ENCODE peak calls at places on chromosomes 5 and 9, in five cellular contexts. One of them, this sample, is unnamed.

GRCh38 chr9:117160254-117160653 is 254.6 kb downstream of the ASTN2 start:
- DNase-seq in A549: no peak
- DNase-seq in brain microvascular endothelial cell: no peak
- DNase-seq in activated T-cell treated with anti-CD3 and anti-CD28 coated beads, Interleukin-2, amount 50 U/mL, for 48 hours: no peak
- DNase-seq in NCI-H2029 treated with DMSO at 0.1 percent for 48 hours: no peak
- DNase-seq in this sample: peak

GRCh38 chr5:76473676-76474075 is 70.6 kb downstream of the IQGAP2 start:
- DNase-seq in A549: no peak
- DNase-seq in brain microvascular endothelial cell: no peak
- DNase-seq in activated T-cell treated with anti-CD3 and anti-CD28 coated beads, Interleukin-2, amount 50 U/mL, for 48 hours: peak
- DNase-seq in NCI-H2029 treated with DMSO at 0.1 percent for 48 hours: no peak
- DNase-seq in this sample: no peak

GRCh38 chr5:139223481-139223880 is 25.3 kb upstream of the SIL1 start:
- DNase-seq in A549: no peak
- DNase-seq in brain microvascular endothelial cell: no peak
- DNase-seq in activated T-cell treated with anti-CD3 and anti-CD28 coated beads, Interleukin-2, amount 50 U/mL, for 48 hours: no peak
- DNase-seq in NCI-H2029 treated with DMSO at 0.1 percent for 48 hours: no peak
- DNase-seq in this sample: no peak

GRCh38 chr5:172285226-172286143 is 1.9 kb upstream of the UBTD2 start:
- DNase-seq in A549: no peak
- DNase-seq in brain microvascular endothelial cell: no peak
- DNase-seq in activated T-cell treated with anti-CD3 and anti-CD28 coated beads, Interleukin-2, amount 50 U/mL, for 48 hours: no peak
- DNase-seq in NCI-H2029 treated with DMSO at 0.1 percent for 48 hours: no peak
- DNase-seq in this sample: no peak

GRCh38 chr9:115531410-115532130 is 413.6 kb upstream of the TNC start:
- DNase-seq in A549: no peak
- DNase-seq in brain microvascular endothelial cell: peak
- DNase-seq in activated T-cell treated with anti-CD3 and anti-CD28 coated beads, Interleukin-2, amount 50 U/mL, for 48 hours: no peak
- DNase-seq in NCI-H2029 treated with DMSO at 0.1 percent for 48 hours: no peak
- DNase-seq in this sample: no peak

GRCh38 chr9:109856785-109857184 is 76.8 kb downstream of the PALM2AKAP2 start:
- DNase-seq in A549: no peak
- DNase-seq in brain microvascular endothelial cell: peak
- DNase-seq in activated T-cell treated with anti-CD3 and anti-CD28 coated beads, Interleukin-2, amount 50 U/mL, for 48 hours: no peak
- DNase-seq in NCI-H2029 treated with DMSO at 0.1 percent for 48 hours: no peak
- DNase-seq in this sample: no peak

GRCh38 chr5:34930527-34930844 is 1.1 kb downstream of the DNAJC21 start:
- DNase-seq in A549: no peak
- DNase-seq in brain microvascular endothelial cell: peak
- DNase-seq in activated T-cell treated with anti-CD3 and anti-CD28 coated beads, Interleukin-2, amount 50 U/mL, for 48 hours: no peak
- DNase-seq in NCI-H2029 treated with DMSO at 0.1 percent for 48 hours: no peak
- DNase-seq in this sample: peak

GRCh38 chr5:51226420-51226735 is 156.9 kb upstream of the ISL1 start:
- DNase-seq in A549: no peak
- DNase-seq in brain microvascular endothelial cell: no peak
- DNase-seq in activated T-cell treated with anti-CD3 and anti-CD28 coated beads, Interleukin-2, amount 50 U/mL, for 48 hours: no peak
- DNase-seq in NCI-H2029 treated with DMSO at 0.1 percent for 48 hours: peak
- DNase-seq in this sample: no peak

GRCh38 chr9:92289708-92290390 is 3.6 kb downstream of the IARS1 start:
- DNase-seq in A549: no peak
- DNase-seq in brain microvascular endothelial cell: no peak
- DNase-seq in activated T-cell treated with anti-CD3 and anti-CD28 coated beads, Interleukin-2, amount 50 U/mL, for 48 hours: no peak
- DNase-seq in NCI-H2029 treated with DMSO at 0.1 percent for 48 hours: no peak
- DNase-seq in this sample: no peak

GRCh38 chr9:134602547-134603362 is 38.8 kb upstream of the COL5A1 start:
- DNase-seq in A549: peak
- DNase-seq in brain microvascular endothelial cell: peak
- DNase-seq in activated T-cell treated with anti-CD3 and anti-CD28 coated beads, Interleukin-2, amount 50 U/mL, for 48 hours: no peak
- DNase-seq in NCI-H2029 treated with DMSO at 0.1 percent for 48 hours: no peak
- DNase-seq in this sample: peak

This sample was measured in myocyte.